ENCODE peak calls at places on chromosomes 6 and 20, in four cellular contexts. L is esophagus squamous epithelium, F is stomach, X is heart left ventricle. A is an unnamed sample. For H3K4me1, the result is how much of the 10 kb centered on the place peaks cover.

GRCh38 chr6:12538881-12539357 is 177.6 kb upstream of the PHACTR1 start:
- DNase-seq in F (peak), X (peak), L (no peak), A (no peak)

GRCh38 chr6:127216821-127217789 is 49.6 kb upstream of the RNF146 start:
- DNase-seq in L (no peak), X (no peak), F (no peak), A (no peak)

GRCh38 chr6:159852877-159853276 is 37.9 kb upstream of the MAS1 start:
- DNase-seq in X (no peak), L (no peak), F (no peak), A (no peak)

GRCh38 chr6:15505463-15505918 is 157.3 kb downstream of the DTNBP1 start:
- DNase-seq in X (no peak), L (no peak), F (no peak), A (peak)

GRCh38 chr6:106145741-106146227 is 59.6 kb downstream of the PRDM1 start:
- DNase-seq in L (no peak), X (no peak), F (peak), A (no peak)

GRCh38 chr6:35737413-35738211 is 780 bp downstream of the ARMC12 start:
- DNase-seq in L (no peak), X (no peak), F (no peak), A (no peak)

GRCh38 chr6:158810149-158811095 is 8.7 kb downstream of the EZR start:
- DNase-seq in F (no peak), X (no peak), L (no peak), A (no peak)

GRCh38 chr6:2797564-2798014 is 32.4 kb downstream of the WRNIP1 start:
- DNase-seq in L (no peak), F (no peak), X (no peak), A (no peak)

GRCh38 chr6:159953091-159953581 is 15.7 kb upstream of the IGF2R start:
- DNase-seq in X (peak), L (no peak), F (peak), A (peak)

GRCh38 chr6:13696226-13696625 is 15.4 kb downstream of the RANBP9 start:
- DNase-seq in X (no peak), L (no peak), F (no peak), A (no peak)

GRCh38 chr20:32762754-32763201 is 593 bp downstream of the DNMT3B start:
- DNase-seq in L (no peak), F (no peak), X (no peak), A (no peak)

GRCh38 chr6:135054575-135055498 is at the start of gene HBS1L:
- DNase-seq in X (peak), F (peak), L (peak), A (peak)

GRCh38 chr20:38601216-38602184 is at the start of gene ARHGAP40:
- DNase-seq in L (no peak), X (no peak), F (peak), A (no peak)

GRCh38 chr20:14114049-14114448 is 118.7 kb downstream of the MACROD2 start:
- DNase-seq in F (no peak), L (no peak), X (no peak), A (no peak)

GRCh38 chr20:12913781-12914443 is 94.9 kb upstream of the SPTLC3 start:
- DNase-seq in L (no peak), F (no peak), X (no peak), A (no peak)

GRCh38 chr6:131678401-131678800 is 22.8 kb downstream of the OR2A4 start:
- DNase-seq in L (no peak), X (no peak), F (no peak), A (no peak)

GRCh38 chr6:43942616-43943015 is 172.6 kb downstream of the VEGFA start:
- DNase-seq in X (no peak), F (no peak), L (no peak), A (peak)

GRCh38 chr6:116530436-116530835 is 15.0 kb downstream of the TRAPPC3L start:
- DNase-seq in X (no peak), F (no peak), L (no peak), A (no peak)

DNA sequence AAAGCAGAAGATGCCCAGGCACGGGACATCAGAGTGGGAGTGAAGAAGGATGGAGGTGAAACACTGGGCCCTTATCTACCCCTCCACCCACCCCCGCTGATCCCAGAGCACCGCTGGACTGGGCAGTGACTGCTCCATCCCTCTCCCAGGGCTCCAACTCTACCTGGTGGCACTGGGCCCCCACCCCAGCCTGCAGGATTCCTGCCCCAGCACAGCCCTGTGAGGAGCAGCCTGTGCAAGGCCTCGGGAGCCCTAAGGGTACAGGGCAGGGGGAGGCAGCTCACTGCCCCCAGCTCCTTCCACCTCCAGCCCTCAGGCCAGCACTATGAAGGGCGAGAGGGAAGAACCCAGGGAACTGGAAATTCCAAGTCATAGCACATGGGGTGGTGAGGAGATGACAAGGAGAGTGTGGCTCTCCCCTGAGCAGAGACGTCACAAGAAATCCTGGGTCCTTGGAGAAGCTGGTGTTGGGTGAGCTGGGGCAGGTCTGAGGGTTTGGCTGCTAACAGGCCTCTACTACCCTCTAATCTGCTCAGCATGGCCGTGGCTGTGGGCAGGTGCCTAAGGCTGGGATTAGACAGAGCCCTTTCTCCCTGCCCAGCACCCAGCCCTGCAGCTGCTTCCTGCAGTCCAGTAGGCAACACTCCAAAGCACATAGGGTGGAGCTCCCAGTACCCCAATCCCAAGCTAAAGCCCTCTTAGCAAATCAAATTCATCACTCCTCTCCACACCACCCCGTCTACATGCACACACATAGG is 3.5 kb downstream of the CST3 start:
- DNase-seq in L (no peak), F (no peak), X (no peak), A (no peak)
- H3K4me3 ChIP-seq in L (no peak), F (no peak), X (peak), A (peak)

DNA sequence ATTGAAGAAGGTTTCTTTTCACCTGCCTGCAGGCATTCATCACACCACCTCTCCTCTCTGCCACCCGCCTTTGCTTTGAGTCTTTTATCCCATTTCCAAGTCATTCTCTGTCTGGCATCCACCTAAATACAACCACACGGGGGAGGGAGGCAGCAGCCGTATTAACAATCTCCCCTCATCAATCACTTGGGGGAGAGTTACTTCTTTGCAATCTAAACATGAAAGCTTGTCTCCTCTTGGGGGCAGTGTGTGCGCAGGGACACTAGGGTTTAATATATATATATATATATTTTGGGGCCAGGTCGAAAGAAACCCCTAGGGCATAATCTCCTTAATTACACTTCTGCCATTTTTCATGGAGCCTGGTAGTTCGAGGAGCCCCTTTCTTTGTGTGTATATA is 214.5 kb downstream of the TSHZ2 start:
- DNase-seq in L (no peak), X (no peak), F (no peak), A (no peak)
- TF ChIP-seq CTCF in L (no peak), X (no peak), F (no peak), A (no peak)

DNA sequence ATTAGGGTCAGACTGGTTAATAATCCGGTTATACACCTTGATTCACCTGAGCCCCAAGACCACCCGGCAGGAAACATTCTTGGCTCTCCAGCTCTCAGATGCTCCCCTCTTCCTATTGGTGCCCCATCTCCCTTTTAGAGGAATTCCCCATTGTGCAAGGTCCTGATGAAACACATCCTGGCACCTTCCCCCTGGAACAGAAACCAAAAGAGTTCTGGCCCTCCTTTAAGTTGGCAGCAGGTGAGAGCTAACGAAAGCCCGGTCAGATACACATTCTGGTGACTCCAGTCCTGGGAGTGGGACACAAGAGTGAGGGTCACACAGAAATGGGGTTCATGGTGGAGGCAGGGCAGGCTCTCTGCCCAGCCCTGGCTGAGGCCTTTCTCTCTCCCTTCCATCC is 32.2 kb downstream of the RSPO4 start:
- DNase-seq in L (no peak), X (no peak), F (no peak), A (no peak)
- H3K4me1 ChIP-seq in L (under half), X (under half), F (under half), A (under half)

DNA sequence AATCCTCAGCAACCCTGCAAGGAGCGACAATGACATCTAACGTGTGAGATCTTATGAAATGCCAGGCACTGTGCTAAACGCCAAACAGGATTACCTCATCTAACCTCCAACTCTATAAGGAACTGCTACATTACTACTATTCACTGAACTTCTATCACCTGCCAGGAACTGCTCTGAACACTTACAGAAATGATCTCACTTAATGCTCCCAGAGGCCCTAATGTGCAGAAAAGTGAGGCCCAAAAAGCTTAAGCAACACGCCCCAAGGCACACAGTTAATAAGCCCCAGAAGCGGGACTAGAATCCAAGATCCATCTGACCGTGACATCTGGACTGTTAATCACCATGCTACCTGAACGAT is 28.5 kb downstream of the TRAM2 start:
- DNase-seq in F (no peak), X (no peak), L (no peak), A (no peak)
- H3K4me3 ChIP-seq in F (no peak), X (no peak), L (no peak), A (no peak)

GRCh38 chr20:9024596-9024995 is 44.3 kb upstream of the PLCB4 start:
- DNase-seq in L (no peak), F (no peak), X (no peak), A (no peak)

GRCh38 chr20:9028419-9028818 is 40.5 kb upstream of the PLCB4 start:
- DNase-seq in F (no peak), X (no peak), L (no peak), A (no peak)

GRCh38 chr20:9025643-9026042 is 43.2 kb upstream of the PLCB4 start:
- DNase-seq in X (no peak), F (no peak), L (no peak), A (no peak)

GRCh38 chr20:9024996-9025395 is 43.9 kb upstream of the PLCB4 start:
- DNase-seq in L (no peak), F (no peak), X (no peak), A (no peak)

DNA sequence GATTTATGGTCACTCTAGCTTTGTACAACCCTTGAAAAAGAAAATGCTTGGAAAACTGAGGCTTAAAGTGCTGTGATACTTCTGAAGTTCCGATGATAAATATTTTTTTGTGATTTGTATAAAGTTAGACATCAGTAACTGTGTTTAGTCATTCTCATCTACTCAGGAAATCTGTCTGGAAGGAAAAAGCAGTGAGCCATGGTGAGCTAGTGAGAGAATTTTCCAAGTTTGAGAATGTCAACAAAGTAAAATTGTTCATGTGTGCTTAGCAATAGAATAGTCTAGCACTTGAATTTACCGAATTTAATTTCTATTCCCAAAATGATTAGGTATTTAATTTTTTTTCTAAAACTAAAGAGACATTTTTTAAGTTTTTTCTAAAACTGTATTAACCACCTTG is 41.3 kb upstream of the PLCB4 start:
- DNase-seq in F (no peak), L (no peak), X (no peak), A (no peak)
- TF ChIP-seq CTCF in F (no peak), L (no peak), X (no peak), A (no peak)

GRCh38 chr6:20001286-20001685 is 164.1 kb downstream of the ID4 start:
- DNase-seq in L (no peak), F (no peak), X (no peak), A (no peak)

GRCh38 chr6:20008081-20008480 is 170.9 kb downstream of the ID4 start:
- DNase-seq in F (no peak), X (no peak), L (no peak), A (no peak)

GRCh38 chr6:20006039-20006438 is 168.9 kb downstream of the ID4 start:
- DNase-seq in L (no peak), F (no peak), X (no peak), A (no peak)
- H3K4me1 ChIP-seq in L (under half), F (under half), X (under half), A (under half)

GRCh38 chr20:46308258-46309157 is at the start of gene CDH22:
- DNase-seq in F (peak), L (no peak), X (peak), A (no peak)

GRCh38 chr20:46306743-46307138 is 1.6 kb downstream of the CDH22 start:
- DNase-seq in F (no peak), X (no peak), L (no peak), A (no peak)

GRCh38 chr20:46305973-46306360 is 2.3 kb downstream of the CDH22 start:
- DNase-seq in X (no peak), F (no peak), L (no peak), A (no peak)

GRCh38 chr20:46307999-46308257 is 370 bp downstream of the CDH22 start:
- DNase-seq in X (no peak), F (no peak), L (no peak), A (no peak)

DNA sequence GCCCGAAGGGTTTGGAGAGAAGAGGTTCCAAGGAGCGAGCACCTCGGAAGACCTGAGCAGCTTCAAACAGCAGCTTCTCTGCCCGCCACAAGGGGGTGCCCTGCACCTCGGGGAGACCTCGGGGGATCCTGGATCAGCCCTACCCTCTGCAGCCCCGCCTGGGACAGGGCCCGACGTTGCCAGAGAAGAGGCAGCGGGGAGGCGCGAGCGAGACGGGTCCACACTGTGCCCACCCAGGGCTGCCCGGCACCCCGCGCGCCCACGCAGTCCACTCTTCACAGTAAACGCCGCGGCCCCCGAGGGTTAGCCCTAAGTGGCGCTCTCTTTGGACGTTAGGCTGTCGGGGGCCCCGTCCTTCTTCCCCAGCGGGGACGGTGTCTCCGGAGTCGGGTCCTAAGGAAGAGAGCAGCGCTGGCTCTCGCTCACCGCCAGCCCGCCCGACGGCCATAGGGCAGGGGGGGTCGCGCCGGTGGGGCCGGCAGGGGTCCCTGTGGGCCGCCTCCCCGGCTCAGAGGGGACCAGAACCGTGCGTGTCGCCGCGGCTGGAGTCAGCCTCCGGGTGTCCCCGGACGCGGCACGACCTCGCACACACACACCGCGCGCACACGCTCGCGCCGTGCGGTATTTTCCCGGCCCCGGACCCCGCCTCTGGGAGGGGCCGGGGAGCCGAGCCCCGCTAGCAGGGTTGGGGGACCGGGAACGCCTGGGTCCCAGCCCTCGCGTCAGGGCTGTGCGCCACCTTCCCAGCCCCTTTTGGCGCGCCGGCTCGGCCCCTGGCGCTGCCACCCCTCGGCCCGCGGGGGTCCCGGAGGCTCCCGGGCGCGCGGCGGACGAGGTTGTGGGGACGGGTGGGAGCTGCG is 929 bp downstream of the CDH22 start:
- DNase-seq in X (peak), F (peak), L (no peak), A (peak)
- H3K4me3 ChIP-seq in X (peak), F (peak), L (peak), A (peak)

GRCh38 chr6:38221236-38221635 is 401.7 kb downstream of the ZFAND3 start:
- DNase-seq in X (no peak), F (no peak), L (no peak), A (no peak)
- TF ChIP-seq CTCF in X (no peak), F (no peak), L (no peak), A (no peak)

GRCh38 chr6:33677689-33678088 is 33.8 kb downstream of the UQCC2 start:
- DNase-seq in L (no peak), F (no peak), X (no peak), A (no peak)

GRCh38 chr6:33678932-33679478 is 32.5 kb downstream of the UQCC2 start:
- DNase-seq in L (no peak), X (no peak), F (no peak), A (no peak)

GRCh38 chr6:33678246-33678931 is 33.1 kb downstream of the UQCC2 start:
- DNase-seq in F (no peak), L (no peak), X (no peak), A (no peak)

GRCh38 chr6:33677153-33677660 is 34.3 kb downstream of the UQCC2 start:
- DNase-seq in L (no peak), X (no peak), F (no peak), A (no peak)

DNA sequence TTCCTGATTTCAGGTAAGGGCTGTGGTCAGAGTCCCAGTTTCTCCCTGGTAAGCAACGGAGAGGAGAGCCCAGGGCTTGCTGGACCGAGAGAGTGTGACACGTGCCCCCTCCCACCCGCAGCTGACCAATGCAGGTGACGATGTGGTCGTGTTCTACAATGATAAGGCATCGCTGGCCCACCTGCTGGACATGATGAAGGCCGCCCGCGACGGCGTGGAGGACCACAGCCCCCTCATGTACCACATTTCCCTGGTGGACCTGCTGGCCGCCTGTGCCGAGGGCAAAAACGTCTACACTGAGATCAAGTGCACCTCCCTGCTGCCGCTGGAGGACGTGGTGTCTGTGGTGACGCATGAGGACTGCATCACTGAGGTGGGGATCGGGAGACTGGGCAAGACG is 31.7 kb downstream of the UQCC2 start:
- DNase-seq in X (no peak), F (no peak), L (no peak), A (no peak)
- H3K4me1 ChIP-seq in X (under half), F (under half), L (under half), A (under half)